ENCODE peak calls at places on chromosomes 5 and 9, in nine cellular contexts. Q is breast epithelium, U is PC-3, C is AG10803, Y is cardiac fibroblast, R is AG04450, L is H1, V is astrocyte of the cerebellum, I is neuronal stem cell. E is an unnamed sample.

GRCh38 chr5:96896285-96896711 is 20.0 kb downstream of the ERAP2 start:
- DNase-seq in Q (no peak), U (no peak), C (no peak), Y (no peak), R (no peak), L (no peak), V (no peak), I (no peak), E (no peak)

GRCh38 chr5:97529354-97529753 is 346.3 kb upstream of the RIOK2 start:
- DNase-seq in Q (no peak), U (no peak), C (no peak), Y (no peak), R (no peak), L (no peak), V (no peak), I (no peak), E (no peak)

GRCh38 chr5:170420809-170421412 is 31.7 kb upstream of the KCNMB1 start:
- DNase-seq in Q (no peak), U (peak), C (peak), Y (peak), R (peak), L (peak), V (peak), I (peak), E (peak)

GRCh38 chr9:14779566-14780022 is 57.1 kb upstream of the CER1 start:
- DNase-seq in Q (no peak), U (no peak), C (no peak), Y (no peak), R (no peak), L (no peak), V (no peak), I (no peak), E (no peak)

GRCh38 chr5:95715799-95716461 is 15.2 kb upstream of the RHOBTB3 start:
- DNase-seq in Q (no peak), U (peak), C (peak), Y (peak), R (no peak), L (no peak), V (peak), I (no peak), E (no peak)

GRCh38 chr9:95383198-95383673 is 65.7 kb upstream of the FANCC start:
- DNase-seq in Q (no peak), U (peak), C (peak), Y (peak), R (peak), L (peak), V (peak), I (no peak), E (no peak)

GRCh38 chr5:156475831-156476551 is 149.0 kb downstream of the SGCD start:
- DNase-seq in Q (no peak), U (no peak), C (peak), Y (peak), R (peak), L (no peak), V (peak), I (peak), E (no peak)

GRCh38 chr5:58751222-58751621 is 168.3 kb downstream of the RAB3C start:
- DNase-seq in Q (no peak), U (peak), C (no peak), Y (peak), R (no peak), L (no peak), V (no peak), I (no peak), E (no peak)

GRCh38 chr9:133825555-133826198 is 87.5 kb upstream of the SARDH start:
- DNase-seq in Q (no peak), U (no peak), C (peak), Y (peak), R (peak), L (no peak), V (no peak), I (no peak), E (no peak)

GRCh38 chr9:68507098-68507795 is 33.4 kb downstream of the TMEM252 start:
- DNase-seq in Q (no peak), U (peak), C (peak), Y (peak), R (no peak), L (no peak), V (peak), I (no peak), E (no peak)

GRCh38 chr5:137734962-137735530 is 843 bp downstream of the KLHL3 start:
- DNase-seq in Q (no peak), U (peak), C (peak), Y (peak), R (no peak), L (no peak), V (no peak), I (no peak), E (peak)

GRCh38 chr9:34158362-34158869 is 20.4 kb upstream of the UBAP1 start:
- DNase-seq in Q (no peak), U (peak), C (peak), Y (peak), R (peak), L (no peak), V (peak), I (peak), E (no peak)

GRCh38 chr5:73306741-73307275 is 133.8 kb downstream of the TMEM174 start:
- DNase-seq in Q (no peak), U (no peak), C (peak), Y (no peak), R (no peak), L (no peak), V (no peak), I (no peak), E (no peak)

GRCh38 chr9:95035846-95036245 is 281.7 kb downstream of the FANCC start:
- DNase-seq in Q (no peak), U (no peak), C (no peak), Y (no peak), R (no peak), L (no peak), V (no peak), I (no peak), E (no peak)

GRCh38 chr9:107222020-107222522 is 61.0 kb upstream of the RAD23B start:
- DNase-seq in Q (no peak), U (no peak), C (no peak), Y (peak), R (no peak), L (no peak), V (peak), I (no peak), E (no peak)

GRCh38 chr5:68303038-68303738 is 87.6 kb downstream of the PIK3R1 start:
- DNase-seq in Q (no peak), U (no peak), C (peak), Y (no peak), R (no peak), L (no peak), V (no peak), I (no peak), E (no peak)

GRCh38 chr9:76161103-76161502 is 233.1 kb downstream of the RFK start:
- DNase-seq in Q (no peak), U (no peak), C (no peak), Y (no peak), R (no peak), L (no peak), V (no peak), I (no peak), E (no peak)

GRCh38 chr9:115144706-115145105 is 26.7 kb upstream of the TNC start:
- DNase-seq in Q (no peak), U (no peak), C (no peak), Y (no peak), R (no peak), L (no peak), V (no peak), I (no peak), E (no peak)

GRCh38 chr9:98105006-98105405 is 14.0 kb downstream of the TRIM14 start:
- DNase-seq in Q (no peak), U (no peak), C (no peak), Y (no peak), R (no peak), L (no peak), V (no peak), I (no peak), E (no peak)

GRCh38 chr5:171438753-171439152 is 19.3 kb downstream of the FGF18 start:
- DNase-seq in Q (no peak), U (no peak), C (no peak), Y (no peak), R (no peak), L (no peak), V (no peak), I (no peak), E (no peak)

GRCh38 chr5:1781726-1782384 is 17.8 kb downstream of the MRPL36 start:
- DNase-seq in Q (peak), U (no peak), C (no peak), Y (no peak), R (no peak), L (no peak), V (no peak), I (no peak), E (no peak)

GRCh38 chr9:69120380-69121154 is 53.5 kb upstream of the TJP2 start:
- DNase-seq in Q (peak), U (peak), C (no peak), Y (no peak), R (no peak), L (peak), V (no peak), I (peak), E (peak)

GRCh38 chr9:1871486-1872181 is 143.5 kb upstream of the SMARCA2 start:
- DNase-seq in Q (no peak), U (no peak), C (peak), Y (no peak), R (no peak), L (no peak), V (no peak), I (peak), E (no peak)

GRCh38 chr9:77838986-77839385 is 190.9 kb upstream of the GNA14 start:
- DNase-seq in Q (no peak), U (no peak), C (no peak), Y (no peak), R (no peak), L (no peak), V (no peak), I (no peak), E (no peak)

GRCh38 chr5:172223901-172224873 is 30.2 kb downstream of the EFCAB9 start:
- DNase-seq in Q (no peak), U (no peak), C (no peak), Y (no peak), R (no peak), L (no peak), V (no peak), I (no peak), E (no peak)

GRCh38 chr9:129105857-129106694 is 4.5 kb downstream of the CRAT start:
- DNase-seq in Q (no peak), U (no peak), C (no peak), Y (no peak), R (no peak), L (no peak), V (no peak), I (no peak), E (no peak)

GRCh38 chr5:134450374-134450773 is 38.7 kb upstream of the CDKN2AIPNL start:
- DNase-seq in Q (no peak), U (no peak), C (no peak), Y (no peak), R (no peak), L (no peak), V (no peak), I (no peak), E (no peak)

GRCh38 chr5:149060325-149060724 is 2.5 kb downstream of the SH3TC2 start:
- DNase-seq in Q (no peak), U (peak), C (peak), Y (peak), R (no peak), L (no peak), V (no peak), I (no peak), E (no peak)

GRCh38 chr5:5492087-5492933 is 69.8 kb downstream of the ICE1 start:
- DNase-seq in Q (no peak), U (peak), C (peak), Y (peak), R (no peak), L (no peak), V (peak), I (peak), E (no peak)

GRCh38 chr9:21096172-21096900 is 18.6 kb upstream of the IFNB1 start:
- DNase-seq in Q (no peak), U (no peak), C (peak), Y (peak), R (peak), L (no peak), V (peak), I (no peak), E (no peak)

GRCh38 chr9:86303316-86303975 is 21.1 kb upstream of the ISCA1 start:
- DNase-seq in Q (no peak), U (peak), C (no peak), Y (peak), R (no peak), L (no peak), V (no peak), I (no peak), E (no peak)

GRCh38 chr9:136564379-136564988 is 18.6 kb upstream of the NOTCH1 start:
- DNase-seq in Q (no peak), U (no peak), C (peak), Y (peak), R (no peak), L (no peak), V (no peak), I (no peak), E (peak)

GRCh38 chr5:158409507-158409906 is 550.6 kb upstream of the CLINT1 start:
- DNase-seq in Q (no peak), U (no peak), C (no peak), Y (no peak), R (no peak), L (no peak), V (no peak), I (no peak), E (no peak)

GRCh38 chr5:142960309-142960696 is 190.1 kb downstream of the ARHGAP26 start:
- DNase-seq in Q (no peak), U (peak), C (peak), Y (peak), R (peak), L (no peak), V (no peak), I (no peak), E (no peak)

GRCh38 chr9:77756449-77756848 is 108.3 kb upstream of the GNA14 start:
- DNase-seq in Q (no peak), U (peak), C (no peak), Y (peak), R (no peak), L (no peak), V (no peak), I (no peak), E (no peak)

GRCh38 chr9:87336914-87337333 is 160.7 kb upstream of the DAPK1 start:
- DNase-seq in Q (no peak), U (peak), C (peak), Y (peak), R (peak), L (no peak), V (peak), I (peak), E (no peak)

GRCh38 chr5:150587016-150587415 is 53.4 kb upstream of the SYNPO start:
- DNase-seq in Q (no peak), U (no peak), C (no peak), Y (no peak), R (no peak), L (no peak), V (no peak), I (no peak), E (no peak)
- H3K4me3 ChIP-seq in Q (no peak), U (no peak), C (no peak), Y (no peak), R (no peak), L (no peak), V (no peak), I (no peak), E (no peak)

DNA sequence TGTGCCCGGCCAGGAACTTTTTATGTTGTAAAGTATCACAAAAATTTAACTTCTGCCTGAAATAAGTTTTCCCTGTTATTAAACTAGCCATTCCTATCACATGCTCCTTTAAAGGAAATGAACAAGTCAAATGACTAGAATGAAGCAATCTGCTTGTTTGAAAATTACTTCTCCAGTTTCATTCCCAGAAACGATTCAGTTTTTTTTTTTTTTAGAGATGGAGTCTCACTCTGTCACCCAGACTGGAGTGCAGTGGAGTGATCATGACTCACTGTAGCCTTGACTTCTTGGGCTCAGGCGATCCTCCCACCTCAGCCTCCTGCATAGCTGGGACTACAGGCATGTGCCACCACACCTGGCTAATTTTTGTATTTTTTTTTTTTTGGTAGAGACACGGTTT is 13.3 kb upstream of the GNG10 start:
- DNase-seq in Q (no peak), U (no peak), C (no peak), Y (peak), R (no peak), L (no peak), V (no peak), I (no peak), E (no peak)
- H3K4me3 ChIP-seq in Q (no peak), U (no peak), C (no peak), Y (no peak), R (no peak), L (no peak), V (no peak), I (no peak), E (no peak)

DNA sequence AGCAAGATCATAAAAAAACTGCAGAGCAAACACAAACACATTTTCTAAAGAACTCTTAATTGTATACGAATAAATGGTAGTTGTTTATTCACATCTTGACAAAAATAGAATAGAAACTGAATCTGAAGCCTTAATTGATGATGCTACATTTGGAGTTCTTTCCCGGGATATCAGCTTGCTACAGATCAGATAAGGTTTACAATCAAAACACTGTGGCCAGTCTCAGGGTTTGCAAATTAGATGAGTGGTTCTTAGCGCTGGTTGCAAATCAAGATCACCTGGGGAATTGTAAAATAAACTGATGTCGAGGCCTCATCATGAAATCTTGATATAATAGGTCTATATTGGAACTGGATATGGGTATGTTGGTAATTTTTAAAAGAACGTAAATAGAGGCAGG is 480.1 kb upstream of the C9orf72 start:
- DNase-seq in Q (no peak), U (no peak), C (no peak), Y (no peak), R (no peak), L (no peak), V (no peak), I (no peak), E (no peak)
- H3K4me3 ChIP-seq in Q (no peak), U (no peak), C (no peak), Y (no peak), R (no peak), L (no peak), V (no peak), I (no peak), E (no peak)

GRCh38 chr5:31157719-31158118 is 35.8 kb upstream of the CDH6 start:
- DNase-seq in Q (no peak), U (no peak), C (no peak), Y (no peak), R (no peak), L (no peak), V (no peak), I (no peak), E (no peak)

GRCh38 chr5:31165729-31166128 is 27.8 kb upstream of the CDH6 start:
- DNase-seq in Q (no peak), U (no peak), C (no peak), Y (no peak), R (no peak), L (no peak), V (no peak), I (no peak), E (no peak)

GRCh38 chr5:31158686-31159085 is 34.8 kb upstream of the CDH6 start:
- DNase-seq in Q (no peak), U (no peak), C (no peak), Y (no peak), R (no peak), L (no peak), V (no peak), I (no peak), E (no peak)

GRCh38 chr5:31156761-31157160 is 36.7 kb upstream of the CDH6 start:
- DNase-seq in Q (no peak), U (no peak), C (no peak), Y (no peak), R (no peak), L (no peak), V (no peak), I (no peak), E (no peak)

DNA sequence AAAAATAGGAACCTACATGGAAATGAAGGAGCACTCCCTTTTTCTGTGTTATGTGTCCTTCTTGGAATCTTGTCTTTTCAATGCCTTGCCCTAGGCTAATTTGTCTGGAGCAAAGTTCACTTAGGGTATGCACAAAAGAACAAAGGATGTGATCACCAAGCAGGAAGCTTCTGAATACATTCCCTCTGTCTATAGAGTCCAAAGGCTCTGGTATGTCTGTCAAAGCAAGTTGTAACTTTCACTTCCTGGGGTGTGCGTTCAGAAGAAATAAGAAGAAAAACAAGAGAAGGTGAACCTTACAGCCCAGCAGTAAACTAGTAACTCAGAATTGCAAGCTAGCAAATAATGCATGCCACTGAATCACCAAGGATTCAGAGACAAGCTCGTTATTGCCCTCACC is 31.7 kb upstream of the CDH6 start:
- DNase-seq in Q (no peak), U (peak), C (no peak), Y (no peak), R (no peak), L (no peak), V (no peak), I (peak), E (no peak)
- H3K4me3 ChIP-seq in Q (no peak), U (no peak), C (no peak), Y (no peak), R (no peak), L (no peak), V (no peak), I (no peak), E (no peak)

GRCh38 chr5:124742983-124743533 is 3.4 kb downstream of the ZNF608 start:
- DNase-seq in Q (no peak), U (peak), C (peak), Y (peak), R (peak), L (peak), V (peak), I (no peak), E (peak)

GRCh38 chr5:124741711-124742496 is 4.5 kb downstream of the ZNF608 start:
- DNase-seq in Q (no peak), U (peak), C (peak), Y (peak), R (peak), L (peak), V (peak), I (peak), E (no peak)

GRCh38 chr5:124744170-124744911 is 2.1 kb downstream of the ZNF608 start:
- DNase-seq in Q (no peak), U (no peak), C (no peak), Y (peak), R (no peak), L (peak), V (no peak), I (no peak), E (peak)

GRCh38 chr5:124742521-124742920 is 3.9 kb downstream of the ZNF608 start:
- DNase-seq in Q (no peak), U (no peak), C (no peak), Y (no peak), R (no peak), L (no peak), V (no peak), I (no peak), E (no peak)

GRCh38 chr5:124743534-124744169 is 2.8 kb downstream of the ZNF608 start:
- DNase-seq in Q (no peak), U (no peak), C (no peak), Y (peak), R (no peak), L (peak), V (no peak), I (no peak), E (peak)
- H3K4me3 ChIP-seq in Q (peak), U (peak), C (peak), Y (peak), R (peak), L (peak), V (peak), I (peak), E (peak)

GRCh38 chr9:121528642-121529041 is 29.0 kb upstream of the GGTA1 start:
- DNase-seq in Q (no peak), U (no peak), C (no peak), Y (no peak), R (no peak), L (no peak), V (no peak), I (no peak), E (no peak)

GRCh38 chr9:121532881-121533280 is 33.2 kb upstream of the GGTA1 start:
- DNase-seq in Q (no peak), U (no peak), C (no peak), Y (no peak), R (no peak), L (no peak), V (no peak), I (no peak), E (no peak)

GRCh38 chr9:121529237-121529987 is 29.8 kb upstream of the GGTA1 start:
- DNase-seq in Q (peak), U (peak), C (peak), Y (peak), R (peak), L (no peak), V (peak), I (no peak), E (peak)

DNA sequence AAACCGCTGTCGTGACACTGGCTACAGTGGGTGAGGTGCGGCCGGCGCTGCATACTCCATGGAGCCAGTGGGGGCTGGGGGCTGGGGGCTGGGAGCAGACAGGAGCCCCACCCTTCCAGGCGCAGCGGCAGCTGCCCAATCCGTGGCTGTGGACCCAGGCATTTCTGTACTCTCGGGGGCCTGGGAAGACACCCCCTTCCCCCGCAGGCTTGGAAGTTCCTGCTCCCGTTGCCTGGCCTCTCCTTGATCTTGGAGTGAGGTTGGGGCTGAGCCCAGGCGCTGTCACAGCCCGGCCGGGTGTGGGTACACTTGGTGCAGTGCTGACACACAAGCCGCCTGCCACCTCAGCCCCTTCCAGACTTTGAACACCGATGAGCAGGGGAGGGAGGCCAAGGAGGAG is 27.7 kb upstream of the GGTA1 start:
- DNase-seq in Q (no peak), U (no peak), C (no peak), Y (no peak), R (no peak), L (no peak), V (no peak), I (no peak), E (no peak)
- H3K4me3 ChIP-seq in Q (no peak), U (no peak), C (no peak), Y (no peak), R (no peak), L (no peak), V (no peak), I (no peak), E (no peak)